ENCODE peak calls at places on chromosomes 11 and 22, in seven cellular contexts. I is heart right ventricle; T is CD4-positive, alpha-beta T cell; B is H9; V is NCI-H2171 treated with DMSO at 0.1 percent for 48 hours; N is activated CD4-positive, CD25-positive, alpha-beta regulatory T cell treated with anti-CD3 and anti-CD28 coated beads, Interleukin-2, amount 50 U/mL, for 72 hours; G is NCI-H1105. J is an unnamed sample.

GRCh38 chr22:46072981-46073682 is 77.2 kb upstream of the PPARA start:
- DNase-seq in N (no peak), I (peak), V (no peak), B (no peak), G (no peak), T (no peak), J (peak)

GRCh38 chr11:27183672-27184457 is 143.2 kb downstream of the BBOX1 start:
- DNase-seq in G (peak), N (no peak), I (no peak), T (peak), B (no peak), V (peak), J (peak)

GRCh38 chr11:112617977-112618829 is 343.0 kb upstream of the NCAM1 start:
- DNase-seq in N (no peak), B (no peak), V (no peak), G (no peak), T (no peak), I (no peak), J (no peak)

GRCh38 chr11:73003083-73003482 is 139.0 kb downstream of the FCHSD2 start:
- DNase-seq in I (no peak), T (no peak), N (no peak), B (no peak), V (no peak), G (no peak), J (no peak)

GRCh38 chr11:76181371-76181770 is 24.9 kb downstream of the WNT11 start:
- DNase-seq in G (no peak), T (no peak), V (no peak), B (peak), N (no peak), I (no peak), J (no peak)

GRCh38 chr22:18968011-18968749 is 32.1 kb upstream of the PRODH start:
- DNase-seq in V (no peak), T (no peak), I (peak), G (no peak), N (no peak), B (peak), J (no peak)

GRCh38 chr11:96200243-96200642 is 142.8 kb downstream of the MAML2 start:
- DNase-seq in N (no peak), V (no peak), G (no peak), T (no peak), B (no peak), I (no peak), J (no peak)

GRCh38 chr11:75879737-75880136 is 64.7 kb downstream of the UVRAG start:
- DNase-seq in I (no peak), N (no peak), B (no peak), T (no peak), G (no peak), V (no peak), J (no peak)

GRCh38 chr11:1406571-1407485 is 17.1 kb downstream of the BRSK2 start:
- DNase-seq in T (no peak), N (no peak), V (no peak), B (no peak), G (no peak), I (no peak), J (no peak)

GRCh38 chr11:78331711-78332110 is 85.9 kb downstream of the GAB2 start:
- DNase-seq in T (no peak), B (no peak), N (no peak), I (no peak), V (no peak), G (no peak), J (no peak)

GRCh38 chr11:66643745-66644437 is 5.4 kb downstream of the RBM4 start:
- DNase-seq in G (no peak), N (no peak), T (no peak), I (no peak), V (no peak), B (no peak), J (no peak)

GRCh38 chr11:119375629-119376196 is 5.8 kb downstream of the USP2 start:
- DNase-seq in T (no peak), G (no peak), B (peak), N (no peak), V (peak), I (peak), J (peak)